ENCODE peak calls at places on chromosomes 2 and 18, in eight cellular contexts. H, V, Y, N, F, J, R and C are unnamed samples. For H3K27me3 and H3K36me3, the result is how much of the 10 kb centered on the place peaks cover.

GRCh38 chr2:16506366-16506765 is 159.3 kb downstream of the CYRIA start:
- DNase-seq in V (no peak), R (peak), J (no peak), F (no peak), Y (no peak), N (no peak), H (no peak), C (peak)

GRCh38 chr2:225004531-225004930 is 37.7 kb downstream of the DOCK10 start:
- DNase-seq in Y (no peak), N (no peak), H (no peak), J (no peak), V (no peak), R (no peak), F (no peak), C (no peak)

GRCh38 chr2:68936889-68937288 is 15.8 kb downstream of the GKN2 start:
- DNase-seq in J (no peak), V (no peak), R (no peak), Y (no peak), F (no peak), N (no peak), H (no peak), C (no peak)

GRCh38 chr2:15560404-15560987 is 638 bp downstream of the NBAS start:
- DNase-seq in F (no peak), H (no peak), R (no peak), Y (no peak), J (no peak), V (peak), N (no peak), C (peak)

GRCh38 chr2:170218456-170218855 is 40.5 kb downstream of the MYO3B start:
- DNase-seq in V (no peak), H (no peak), F (no peak), Y (no peak), J (no peak), N (no peak), R (no peak), C (no peak)

GRCh38 chr2:16038586-16038985 is 98.2 kb downstream of the MYCN start:
- DNase-seq in Y (no peak), V (no peak), F (no peak), J (no peak), H (no peak), R (no peak), N (no peak), C (no peak)

GRCh38 chr2:71853858-71854257 is 293.8 kb downstream of the CYP26B1 start:
- DNase-seq in N (no peak), V (no peak), H (no peak), Y (peak), R (no peak), J (no peak), F (no peak), C (no peak)

GRCh38 chr2:142980246-142981068 is 103.0 kb downstream of the KYNU start:
- DNase-seq in V (no peak), H (no peak), R (no peak), Y (no peak), N (no peak), J (no peak), F (no peak), C (no peak)

GRCh38 chr2:152391318-152391717 is 56.3 kb downstream of the FMNL2 start:
- DNase-seq in Y (no peak), H (no peak), J (no peak), V (no peak), F (no peak), R (no peak), N (no peak), C (no peak)

GRCh38 chr18:48940854-48941531 is 9.8 kb downstream of the SMAD7 start:
- DNase-seq in H (no peak), V (no peak), Y (no peak), J (no peak), R (no peak), F (no peak), N (peak), C (no peak)

GRCh38 chr2:64141711-64142405 is 2.4 kb downstream of the PELI1 start:
- DNase-seq in J (no peak), Y (no peak), F (no peak), N (no peak), R (no peak), H (no peak), V (no peak), C (no peak)

GRCh38 chr2:53286336-53286735 is 481.3 kb upstream of the CHAC2 start:
- DNase-seq in H (no peak), F (no peak), J (no peak), V (no peak), N (no peak), Y (no peak), R (no peak), C (no peak)

GRCh38 chr2:22055784-22056620 is 932.2 kb downstream of the TDRD15 start:
- DNase-seq in H (no peak), V (no peak), J (no peak), N (no peak), F (no peak), R (no peak), Y (no peak), C (no peak)

GRCh38 chr2:190882327-190882766 is 1.7 kb downstream of the GLS start:
- DNase-seq in F (no peak), N (no peak), Y (no peak), J (no peak), H (no peak), V (no peak), R (no peak), C (no peak)

GRCh38 chr2:3571284-3571683 is 3.8 kb upstream of the RPS7 start:
- DNase-seq in H (no peak), R (no peak), F (no peak), Y (no peak), V (no peak), N (no peak), J (no peak), C (no peak)

GRCh38 chr2:120821446-120822160 is 85.9 kb downstream of the GLI2 start:
- DNase-seq in Y (no peak), V (no peak), R (peak), J (no peak), H (no peak), F (no peak), N (peak), C (peak)

GRCh38 chr2:237167038-237167437 is 81.3 kb downstream of the COPS8 start:
- DNase-seq in J (no peak), N (no peak), Y (no peak), H (no peak), F (no peak), V (no peak), R (no peak), C (no peak)

GRCh38 chr2:200451506-200451905 is 58.4 kb downstream of the KCTD18 start:
- DNase-seq in F (no peak), V (no peak), R (no peak), H (no peak), Y (no peak), N (peak), J (no peak), C (no peak)

GRCh38 chr2:207308519-207309224 is 142.9 kb upstream of the KLF7 start:
- DNase-seq in N (no peak), R (no peak), H (no peak), V (no peak), Y (no peak), F (no peak), J (no peak), C (no peak)

GRCh38 chr2:233387667-233388528 is 33.6 kb downstream of the DGKD start:
- DNase-seq in H (peak), F (peak), N (no peak), R (peak), J (peak), V (no peak), Y (peak), C (peak)
- TF ChIP-seq POLR2A in H (no peak), F (no peak), N (no peak), R (no peak), J (peak), V (no peak), Y (no peak), C (no peak)

GRCh38 chr18:65735166-65735565 is 15.6 kb upstream of the CDH7 start:
- DNase-seq in R (no peak), J (no peak), F (no peak), N (no peak), V (no peak), H (no peak), Y (no peak), C (no peak)

DNA sequence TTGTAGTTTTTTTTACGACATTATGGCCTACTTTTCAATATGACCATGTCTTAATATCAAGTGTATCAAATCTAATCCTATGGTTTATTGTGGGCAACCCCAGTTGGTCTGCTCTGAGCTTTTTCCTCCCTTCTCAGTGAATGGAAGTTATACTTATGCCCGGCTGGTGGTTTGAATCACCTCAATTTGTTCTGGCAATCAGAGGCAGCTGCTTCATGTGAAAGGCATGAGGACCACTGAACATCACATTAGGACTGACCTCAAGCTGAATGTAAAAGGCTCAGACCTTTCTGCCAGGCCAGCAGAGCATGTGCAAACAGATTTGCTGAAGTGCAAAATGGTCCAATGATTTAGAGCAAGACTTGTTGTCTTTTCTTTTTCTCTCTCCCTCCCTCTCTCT is 13.5 kb upstream of the CDH7 start:
- DNase-seq in F (no peak), R (no peak), J (no peak), N (no peak), V (no peak), Y (no peak), H (no peak), C (no peak)
- H3K27me3 ChIP-seq in F (under half), R (under half), J (under half), N (under half), V (under half), Y (under half), H (under half), C (under half)

GRCh38 chr2:98541906-98542305 is 66.4 kb downstream of the COA5 start:
- DNase-seq in V (no peak), N (peak), H (no peak), R (no peak), J (no peak), Y (no peak), F (no peak), C (no peak)
- H3K36me3 ChIP-seq in V (under half), N (under half), H (half or more), R (half or more), J (under half), Y (half or more), F (under half), C (under half)

DNA sequence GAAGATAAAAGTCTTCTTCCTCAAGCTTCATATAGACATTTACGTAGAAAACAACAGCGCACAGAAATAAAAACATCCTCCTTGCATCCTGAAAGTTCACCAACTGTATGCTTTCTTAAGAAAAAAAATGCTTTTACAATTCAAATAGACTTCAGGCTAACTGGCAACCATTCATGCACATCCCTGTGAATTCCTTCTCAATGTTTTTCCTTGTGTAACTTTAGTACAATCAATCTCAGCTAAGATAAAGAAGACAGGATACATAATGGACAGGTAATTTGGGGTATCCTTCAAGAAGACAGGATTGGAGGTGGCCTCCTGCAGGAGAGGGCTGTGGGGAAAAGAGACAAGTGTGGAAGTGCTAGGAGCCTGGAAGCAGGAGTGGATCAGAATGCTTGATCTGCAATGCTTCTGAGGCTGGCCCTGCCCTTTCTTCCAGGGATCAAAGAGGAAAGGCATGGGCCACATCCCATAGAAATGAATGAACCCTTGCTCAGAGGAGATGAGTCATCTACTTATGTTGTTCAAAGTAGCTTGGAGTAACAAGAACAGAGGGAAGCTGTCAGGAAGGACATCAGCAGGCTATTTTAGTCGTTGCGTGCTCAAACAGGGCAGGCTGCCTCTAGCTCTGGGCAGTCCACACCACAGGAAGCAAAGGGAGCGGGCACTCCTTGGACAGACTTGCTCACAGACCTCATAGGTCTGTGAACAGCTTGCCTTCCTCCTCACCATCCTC is 126.6 kb downstream of the TMEM131 start:
- DNase-seq in J (peak), V (no peak), H (no peak), N (no peak), R (peak), Y (no peak), F (no peak), C (no peak)
- TF ChIP-seq POLR2A in J (no peak), V (no peak), H (no peak), N (no peak), R (no peak), Y (no peak), F (no peak), C (no peak)

DNA sequence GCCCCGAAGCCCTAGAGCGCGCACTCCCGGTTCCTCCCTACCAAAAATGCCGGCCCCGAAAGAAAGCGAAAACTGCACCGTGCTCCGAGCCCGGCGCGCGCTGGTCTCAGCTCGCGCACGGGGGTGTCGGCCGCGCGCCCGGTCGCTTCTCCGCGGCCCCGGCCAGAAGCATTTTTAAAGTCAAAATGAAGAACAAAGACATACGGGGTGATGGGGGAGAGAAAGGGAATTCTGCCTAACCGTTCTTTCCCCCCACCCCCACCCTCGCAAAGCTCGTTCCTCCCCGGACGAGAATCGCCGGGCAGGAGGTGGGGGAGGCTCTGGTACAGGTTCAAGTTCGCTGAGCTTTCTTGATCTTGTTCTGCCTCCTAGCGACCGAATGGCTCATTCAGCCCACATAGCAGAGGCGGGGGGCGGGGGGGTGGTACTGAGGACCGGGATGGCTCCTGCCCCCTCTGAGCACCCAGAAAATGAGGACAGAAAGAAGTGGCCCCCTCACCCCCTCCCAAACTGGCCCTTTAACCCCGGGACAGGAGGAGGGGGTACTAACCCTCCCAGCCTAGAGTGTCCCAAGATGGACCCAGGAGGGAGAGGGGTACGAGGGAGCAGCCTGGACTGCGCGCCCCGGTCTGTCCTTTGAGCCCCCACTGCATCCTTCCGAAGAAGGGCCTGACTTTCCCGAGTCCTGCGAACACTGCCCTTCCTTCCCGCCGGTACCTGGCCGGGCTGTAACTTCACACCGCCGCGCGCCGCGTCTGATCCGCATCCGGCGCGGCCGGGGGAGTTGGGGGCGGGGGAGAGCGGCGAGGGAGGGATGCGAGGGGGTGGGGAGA is 3.1 kb downstream of the BCL11A start:
- DNase-seq in Y (peak), H (peak), V (peak), N (peak), J (peak), F (peak), R (peak), C (peak)
- H3K27me3 ChIP-seq in Y (half or more), H (under half), V (under half), N (under half), J (under half), F (under half), R (under half), C (under half)